ENCODE peak calls at places on chromosome 18, in four cellular contexts. B, Z, U and V are unnamed samples.
A peak's percentile ranks its signal among the peaks of the same experiment; 100 is the strongest.

GRCh38 chr18:43060020-43060419 is 55.5 kb downstream of the RIT2 start:
- DNase-seq in Z (no peak), B (no peak), U (no peak), V (no peak)

GRCh38 chr18:8536922-8537321 is 72.3 kb upstream of the RAB12 start:
- DNase-seq in B (no peak), Z (no peak), U (no peak), V (no peak)

GRCh38 chr18:45066868-45067267 is 386.2 kb downstream of the SETBP1 start:
- DNase-seq in Z (peak; percentile 71), B (no peak), U (no peak), V (no peak)

GRCh38 chr18:70373062-70373519 is 84.2 kb downstream of the SOCS6 start:
- DNase-seq in U (no peak), Z (no peak), B (no peak), V (no peak)

GRCh38 chr18:53991805-53992204 is 232.7 kb downstream of the MBD2 start:
- DNase-seq in Z (no peak), U (no peak), B (no peak), V (no peak)

GRCh38 chr18:45874501-45875184 is 49.2 kb downstream of the SIGLEC15 start:
- DNase-seq in B (no peak), U (no peak), Z (no peak), V (no peak)

GRCh38 chr18:48982269-48982668 is 31.5 kb upstream of the SMAD7 start:
- DNase-seq in Z (no peak), U (no peak), B (no peak), V (no peak)

GRCh38 chr18:58796205-58796604 is 68.5 kb upstream of the ZNF532 start:
- DNase-seq in Z (no peak), B (no peak), U (no peak), V (no peak)

GRCh38 chr18:59631583-59632181 is 65.5 kb downstream of the CCBE1 start:
- DNase-seq in Z (peak; percentile 14), U (no peak), B (no peak), V (no peak)

GRCh38 chr18:21141678-21142422 is 30.2 kb upstream of the ROCK1 start:
- DNase-seq in U (no peak), B (no peak), Z (no peak), V (no peak)

GRCh38 chr18:34837769-34838194 is 127.7 kb downstream of the DTNA start:
- DNase-seq in B (no peak), Z (peak; percentile 56), U (no peak), V (no peak)

GRCh38 chr18:31039426-31039825 is 3.1 kb downstream of the DSC3 start:
- DNase-seq in Z (no peak), B (no peak), U (no peak), V (no peak)

GRCh38 chr18:59996370-59996966 is 96.7 kb downstream of the PMAIP1 start:
- DNase-seq in Z (peak; percentile 39), B (peak; percentile 35), U (peak; percentile 39), V (no peak)

GRCh38 chr18:59516356-59517155 is 157.5 kb upstream of the LMAN1 start:
- DNase-seq in U (no peak), B (no peak), Z (no peak), V (no peak)

GRCh38 chr18:25457636-25458035 is 105.7 kb upstream of the ZNF521 start:
- DNase-seq in B (no peak), Z (no peak), U (no peak), V (no peak)

GRCh38 chr18:31581498-31582197 is 10.0 kb upstream of the TTR start:
- DNase-seq in B (no peak), Z (no peak), U (no peak), V (no peak)

GRCh38 chr18:44579745-44580144 is 100.9 kb upstream of the SETBP1 start:
- DNase-seq in U (no peak), Z (no peak), B (no peak), V (no peak)

GRCh38 chr18:12251311-12251710 is 2.9 kb upstream of the CIDEA start:
- DNase-seq in U (no peak), Z (no peak), B (no peak), V (no peak)

GRCh38 chr18:11946756-11947155 is 34.6 kb upstream of the IMPA2 start:
- DNase-seq in B (no peak), U (no peak), Z (no peak), V (no peak)

GRCh38 chr18:27581261-27581904 is 396.3 kb upstream of the CHST9 start:
- DNase-seq in U (no peak), B (no peak), Z (no peak), V (no peak)

GRCh38 chr18:47151457-47151856 is 1.2 kb upstream of the HDHD2 start:
- DNase-seq in Z (no peak), B (no peak), U (no peak), V (no peak)